ENCODE peak calls at places on chromosomes 2 and 18, in eight cellular contexts. B is psoas muscle, J is A549, V is K562, A is neural progenitor cell, X is left ventricle myocardium inferior, D is IMR-90, G is cardiac muscle cell. C is an unnamed sample.

GRCh38 chr2:52416340-52416739 is 1351.3 kb upstream of the CHAC2 start:
- DNase-seq in B (no peak), J (peak), V (no peak), A (peak), X (no peak), D (peak), G (peak), C (no peak)

GRCh38 chr2:168522446-168522845 is 66.4 kb downstream of the CERS6 start:
- DNase-seq in B (no peak), J (no peak), V (no peak), A (no peak), X (no peak), D (no peak), G (no peak), C (no peak)

GRCh38 chr2:233453111-233453915 is 99.0 kb downstream of the DGKD start:
- DNase-seq in B (no peak), J (no peak), V (no peak), A (no peak), X (no peak), D (no peak), G (no peak), C (no peak)

GRCh38 chr18:11412790-11413189 is 196.6 kb upstream of the SLC35G4 start:
- DNase-seq in B (no peak), J (no peak), V (no peak), A (no peak), X (no peak), D (no peak), G (no peak), C (no peak)

GRCh38 chr2:207285451-207285771 is 119.7 kb upstream of the KLF7 start:
- DNase-seq in B (no peak), J (no peak), V (no peak), A (no peak), X (no peak), D (peak), G (no peak), C (no peak)

GRCh38 chr2:216880509-216881184 is 20.8 kb upstream of the TNP1 start:
- DNase-seq in B (peak), J (no peak), V (peak), A (no peak), X (no peak), D (peak), G (no peak), C (no peak)

GRCh38 chr2:12341919-12342318 is 374.8 kb upstream of the TRIB2 start:
- DNase-seq in B (no peak), J (no peak), V (no peak), A (no peak), X (no peak), D (no peak), G (no peak), C (no peak)

GRCh38 chr18:63439334-63439733 is 17.1 kb upstream of the VPS4B start:
- DNase-seq in B (no peak), J (peak), V (peak), A (peak), X (no peak), D (peak), G (peak), C (peak)

GRCh38 chr2:115908731-115909130 is 1466.3 kb downstream of the DPP10 start:
- DNase-seq in B (no peak), J (no peak), V (no peak), A (no peak), X (no peak), D (no peak), G (no peak), C (no peak)

GRCh38 chr18:55400590-55401274 is 187.3 kb downstream of the TCF4 start:
- DNase-seq in B (no peak), J (no peak), V (no peak), A (no peak), X (no peak), D (peak), G (no peak), C (no peak)

GRCh38 chr2:14569294-14569693 is 63.2 kb upstream of the LRATD1 start:
- DNase-seq in B (no peak), J (no peak), V (no peak), A (no peak), X (no peak), D (no peak), G (no peak), C (no peak)

GRCh38 chr2:223560704-223561435 is 41.3 kb downstream of the SCG2 start:
- DNase-seq in B (no peak), J (peak), V (no peak), A (peak), X (no peak), D (peak), G (no peak), C (no peak)

GRCh38 chr2:64766841-64767669 is 113.3 kb upstream of the SERTAD2 start:
- DNase-seq in B (no peak), J (no peak), V (peak), A (peak), X (no peak), D (peak), G (no peak), C (no peak)

GRCh38 chr2:176114120-176114929 is 2.3 kb upstream of the HOXD10 start:
- DNase-seq in B (no peak), J (no peak), V (no peak), A (no peak), X (no peak), D (no peak), G (no peak), C (no peak)

GRCh38 chr2:239026711-239027430 is 179.0 kb downstream of the TWIST2 start:
- DNase-seq in B (no peak), J (no peak), V (no peak), A (peak), X (no peak), D (no peak), G (no peak), C (peak)

GRCh38 chr2:76692896-76693295 is 829.3 kb downstream of the LRRTM4 start:
- DNase-seq in B (no peak), J (no peak), V (no peak), A (no peak), X (no peak), D (no peak), G (no peak), C (no peak)

GRCh38 chr2:205975082-205975949 is 110.7 kb downstream of the INO80D start:
- DNase-seq in B (no peak), J (peak), V (no peak), A (no peak), X (no peak), D (no peak), G (no peak), C (no peak)

GRCh38 chr18:10162340-10162739 is 248.5 kb downstream of the VAPA start:
- DNase-seq in B (no peak), J (no peak), V (no peak), A (no peak), X (no peak), D (no peak), G (no peak), C (no peak)

GRCh38 chr2:196745711-196746110 is 53.8 kb downstream of the GTF3C3 start:
- DNase-seq in B (no peak), J (no peak), V (no peak), A (no peak), X (no peak), D (no peak), G (no peak), C (no peak)

GRCh38 chr2:196750291-196750923 is 49.1 kb downstream of the GTF3C3 start:
- DNase-seq in B (no peak), J (no peak), V (no peak), A (peak), X (no peak), D (no peak), G (no peak), C (peak)

GRCh38 chr2:196750977-196751631 is 48.4 kb downstream of the GTF3C3 start:
- DNase-seq in B (peak), J (peak), V (peak), A (peak), X (peak), D (peak), G (peak), C (peak)

GRCh38 chr2:196743165-196743564 is 56.3 kb downstream of the GTF3C3 start:
- DNase-seq in B (no peak), J (no peak), V (no peak), A (no peak), X (no peak), D (no peak), G (no peak), C (no peak)

DNA sequence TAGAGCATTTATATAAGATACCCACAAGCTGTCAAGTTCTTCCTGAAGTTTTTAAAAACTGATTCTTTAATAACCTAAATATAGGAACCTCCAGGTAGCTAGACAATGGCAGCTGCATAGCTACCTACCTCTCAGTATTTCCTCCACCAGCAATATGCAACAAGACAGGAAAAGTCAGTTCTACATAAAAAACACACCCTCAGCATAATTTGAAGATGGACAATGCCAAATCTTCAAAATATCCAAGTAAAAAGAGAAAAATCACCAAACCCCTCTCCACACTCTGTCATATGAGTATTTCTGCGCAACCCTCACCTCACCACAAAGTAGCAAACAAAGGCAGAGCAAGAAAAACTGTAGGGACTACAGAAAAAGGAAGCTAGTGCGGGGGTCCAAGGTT is 51.4 kb downstream of the GTF3C3 start:
- DNase-seq in B (no peak), J (no peak), V (no peak), A (no peak), X (no peak), D (no peak), G (no peak), C (no peak)
- H3K27ac ChIP-seq in B (no peak), J (no peak), V (no peak), A (no peak), X (no peak), D (no peak), G (no peak), C (no peak)

GRCh38 chr2:173307287-173307686 is 47.4 kb upstream of the CDCA7 start:
- DNase-seq in B (no peak), J (no peak), V (no peak), A (peak), X (no peak), D (no peak), G (no peak), C (no peak)
- H3K4me3 ChIP-seq in B (no peak), J (no peak), V (no peak), A (no peak), X (no peak), D (no peak), G (no peak), C (no peak)

DNA sequence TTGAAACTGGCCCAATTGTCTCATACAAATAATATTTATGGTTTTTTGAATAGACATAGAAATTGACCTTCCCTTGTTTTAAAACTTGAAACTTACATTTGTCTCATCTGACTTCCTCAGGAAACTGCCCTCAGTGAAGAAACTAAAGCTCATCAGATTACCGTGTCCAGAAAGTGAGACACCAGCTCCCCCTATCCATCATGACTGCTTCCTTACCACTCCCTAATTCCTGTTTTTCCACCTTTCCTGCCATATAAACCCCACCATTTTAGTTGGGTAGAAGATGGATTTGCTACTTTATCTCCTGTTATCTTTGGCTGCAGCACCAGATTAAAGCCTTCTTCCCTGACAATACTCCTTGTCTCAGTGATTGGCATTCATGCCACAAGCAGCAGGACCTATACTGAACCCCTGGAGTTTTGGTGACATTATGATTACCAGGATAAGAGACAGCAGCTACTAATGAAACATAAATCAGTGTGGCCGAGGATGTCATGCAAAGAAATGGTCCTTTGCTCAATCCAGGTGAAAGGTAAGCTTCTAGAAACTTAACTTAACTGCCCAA is 1627.6 kb upstream of the ZEB2 start:
- DNase-seq in B (no peak), J (peak), V (no peak), A (peak), X (no peak), D (no peak), G (no peak), C (no peak)
- TF ChIP-seq CTCF in B (no peak), J (no peak), V (no peak), A (peak), X (no peak), D (no peak), G (peak), C (peak)

DNA sequence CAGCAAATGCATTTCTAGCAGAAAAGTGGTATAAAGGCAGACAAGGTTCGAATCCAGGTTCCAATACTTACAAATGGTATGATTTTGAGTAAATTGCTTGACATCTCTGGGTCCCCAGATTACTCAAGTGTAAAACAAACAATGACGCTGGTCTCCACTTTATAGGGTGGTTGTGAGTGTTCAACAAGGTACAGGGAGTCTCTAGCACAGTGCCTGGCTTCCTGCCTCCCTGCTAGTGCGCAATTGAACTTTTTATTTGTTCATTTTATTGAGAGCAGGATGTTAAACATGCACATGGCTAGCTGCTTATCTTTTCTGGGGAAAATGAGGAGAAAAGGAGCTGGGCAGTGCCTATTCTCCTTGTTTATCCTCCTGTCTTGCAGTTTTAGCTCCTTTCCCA is 74.9 kb upstream of the MYL1 start:
- DNase-seq in B (no peak), J (no peak), V (no peak), A (no peak), X (no peak), D (no peak), G (no peak), C (no peak)
- H3K27ac ChIP-seq in B (peak), J (no peak), V (no peak), A (no peak), X (no peak), D (no peak), G (no peak), C (no peak)

DNA sequence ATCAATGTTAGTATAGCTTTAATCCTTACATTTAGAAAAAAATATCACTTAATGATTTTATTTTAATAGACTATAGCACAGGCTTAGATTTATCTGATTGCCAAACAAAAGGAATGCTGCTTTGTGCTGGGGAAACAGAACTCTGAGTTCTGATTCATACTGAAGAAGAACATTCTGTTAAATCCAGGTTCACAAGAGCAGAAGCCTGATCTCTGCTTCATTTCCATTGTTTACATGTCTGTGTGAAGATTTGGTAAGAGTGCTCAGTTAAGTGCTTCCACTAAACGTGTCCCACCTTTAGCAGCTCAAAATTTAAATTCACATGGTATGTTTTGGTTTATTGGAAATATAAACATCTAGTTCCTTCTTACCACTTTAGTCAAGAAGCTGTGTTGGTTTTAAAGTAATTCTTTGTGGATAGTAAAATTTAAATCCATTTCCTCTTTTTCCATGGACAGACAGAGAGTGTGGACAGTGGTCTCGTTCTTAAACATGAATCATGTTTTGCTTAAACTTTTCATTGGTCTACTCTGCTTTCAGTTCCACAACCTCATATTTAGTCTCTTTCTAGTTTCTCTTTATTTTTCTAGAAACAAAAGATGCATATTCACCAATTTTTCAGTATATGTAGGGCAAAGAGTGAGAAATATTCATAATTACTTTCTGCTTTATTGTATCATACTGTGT is 59.1 kb downstream of the NYAP2 start:
- DNase-seq in B (no peak), J (no peak), V (no peak), A (no peak), X (no peak), D (no peak), G (no peak), C (no peak)
- H3K4me3 ChIP-seq in B (no peak), J (no peak), V (no peak), A (no peak), X (no peak), D (no peak), G (no peak), C (no peak)

DNA sequence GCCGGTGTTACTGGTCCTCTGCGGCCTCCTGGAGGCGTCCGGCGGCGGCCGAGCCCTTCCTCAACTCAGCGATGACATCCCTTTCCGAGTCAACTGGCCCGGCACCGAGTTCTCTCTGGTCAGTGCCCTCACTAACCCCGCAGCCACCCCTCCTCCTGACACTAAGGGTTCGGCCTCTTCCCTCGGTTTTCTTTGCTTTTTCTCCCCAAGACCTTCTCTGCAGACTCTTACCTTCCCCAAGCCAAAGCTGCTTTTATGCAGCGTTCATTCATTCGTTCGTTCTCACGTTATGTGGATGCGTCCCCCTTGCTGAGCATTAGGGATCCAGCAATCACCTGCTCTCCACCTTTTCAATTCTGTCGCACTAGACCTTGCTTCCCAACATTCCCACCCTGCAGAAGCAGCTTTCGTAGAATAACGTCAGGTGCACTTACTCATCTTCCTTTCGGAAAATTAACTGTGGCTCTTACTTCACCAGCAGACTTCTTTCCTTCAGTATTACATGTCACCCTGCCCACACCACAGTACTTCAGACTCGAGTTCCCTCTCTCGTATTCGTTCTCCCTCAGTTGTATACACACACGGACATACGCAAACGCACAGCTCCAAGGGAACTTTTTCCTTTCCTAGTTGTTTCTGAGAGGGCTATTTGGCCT is 539 bp downstream of the ERLEC1 start:
- DNase-seq in B (no peak), J (peak), V (no peak), A (no peak), X (no peak), D (peak), G (peak), C (no peak)
- TF ChIP-seq CTCF in B (no peak), J (no peak), V (no peak), A (no peak), X (no peak), D (no peak), G (no peak), C (no peak)

GRCh38 chr2:102662861-102663260 is 43.5 kb downstream of the SLC9A2 start:
- DNase-seq in B (no peak), J (no peak), V (no peak), A (no peak), X (no peak), D (no peak), G (no peak), C (no peak)
- H3K27ac ChIP-seq in B (peak), J (no peak), V (no peak), A (no peak), X (no peak), D (no peak), G (no peak), C (no peak)

DNA sequence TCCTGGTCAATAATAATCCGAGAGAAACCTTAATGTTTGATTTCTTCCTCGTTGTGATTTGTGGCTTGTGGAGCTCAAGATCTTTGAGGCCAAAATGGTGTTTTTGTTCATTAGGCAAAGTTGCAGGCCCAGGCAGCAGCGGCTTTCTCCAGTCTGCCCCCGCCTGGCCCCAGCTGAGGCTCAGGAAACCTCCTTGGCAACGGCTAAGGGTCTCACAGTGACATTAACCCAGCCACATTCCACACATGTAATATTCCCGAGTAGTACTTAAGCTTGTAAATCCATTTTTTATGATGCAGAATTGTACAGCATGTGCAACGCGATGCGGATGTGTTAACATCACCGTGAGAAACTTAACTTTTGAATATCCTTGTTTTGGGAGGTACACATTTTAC is 200.1 kb downstream of the BCL11A start:
- DNase-seq in B (no peak), J (no peak), V (no peak), A (peak), X (no peak), D (no peak), G (peak), C (no peak)
- H3K4me3 ChIP-seq in B (no peak), J (no peak), V (no peak), A (no peak), X (no peak), D (no peak), G (no peak), C (no peak)

GRCh38 chr2:121442889-121443288 is 87.8 kb upstream of the RNU4ATAC start:
- DNase-seq in B (no peak), J (no peak), V (no peak), A (no peak), X (no peak), D (no peak), G (no peak), C (no peak)
- TF ChIP-seq CTCF in B (no peak), J (no peak), V (no peak), A (no peak), X (no peak), D (no peak), G (no peak), C (no peak)

GRCh38 chr2:47003641-47004427 is 88.2 kb upstream of the MCFD2 start:
- DNase-seq in B (no peak), J (no peak), V (peak), A (no peak), X (no peak), D (no peak), G (no peak), C (peak)
- H3K27ac ChIP-seq in B (no peak), J (no peak), V (no peak), A (no peak), X (no peak), D (no peak), G (peak), C (peak)

C was measured in WERI-Rb-1.